ENCODE peak calls at places on chromosomes 2 and 18, in seven cellular contexts. V is IMR-90, F is right lobe of liver, Q is heart left ventricle, H is HepG2, K is HCT116, Y is A549. E is an unnamed sample. For H3K9me3, the result is how much of the 10 kb centered on the place peaks cover.

GRCh38 chr2:85257359-85258193 is 70.2 kb downstream of the TGOLN2 start:
- DNase-seq in V (peak), F (no peak), Q (peak), H (no peak), K (no peak), Y (no peak), E (no peak)

GRCh38 chr2:169109502-169110409 is 40.4 kb downstream of the DHRS9 start:
- DNase-seq in V (peak), F (peak), Q (peak), H (peak), K (peak), Y (peak), E (peak)

GRCh38 chr2:119218478-119219064 is 5.1 kb upstream of the STEAP3 start:
- DNase-seq in V (peak), F (peak), Q (peak), H (peak), K (peak), Y (no peak), E (no peak)

GRCh38 chr2:66432801-66433694 is 1.9 kb upstream of the MEIS1 start:
- DNase-seq in V (peak), F (peak), Q (peak), H (peak), K (no peak), Y (peak), E (peak)

GRCh38 chr2:173713904-173714555 is 251.1 kb downstream of the SP3 start:
- DNase-seq in V (no peak), F (no peak), Q (no peak), H (no peak), K (no peak), Y (no peak), E (no peak)

GRCh38 chr2:151860613-151861146 is 32.5 kb upstream of the ARL5A start:
- DNase-seq in V (no peak), F (no peak), Q (no peak), H (no peak), K (no peak), Y (no peak), E (no peak)

GRCh38 chr2:4354678-4355077 is 651.3 kb downstream of the DCDC2C start:
- DNase-seq in V (no peak), F (no peak), Q (no peak), H (peak), K (no peak), Y (no peak), E (no peak)

GRCh38 chr18:57644540-57644939 is 22.9 kb upstream of the NARS1 start:
- DNase-seq in V (peak), F (no peak), Q (no peak), H (no peak), K (no peak), Y (no peak), E (no peak)

GRCh38 chr2:207133862-207134519 is 31.8 kb downstream of the KLF7 start:
- DNase-seq in V (peak), F (no peak), Q (peak), H (no peak), K (no peak), Y (no peak), E (peak)

GRCh38 chr2:165245081-165245480 is 5.9 kb downstream of the SCN2A start:
- DNase-seq in V (no peak), F (no peak), Q (no peak), H (no peak), K (no peak), Y (no peak), E (no peak)

GRCh38 chr2:133530645-133531044 is 37.6 kb downstream of the NCKAP5 start:
- DNase-seq in V (no peak), F (no peak), Q (no peak), H (no peak), K (no peak), Y (no peak), E (no peak)

GRCh38 chr2:72576459-72576858 is 249.4 kb downstream of the EXOC6B start:
- DNase-seq in V (no peak), F (no peak), Q (no peak), H (no peak), K (no peak), Y (no peak), E (no peak)

GRCh38 chr2:19691892-19692291 is 209.9 kb downstream of the TTC32 start:
- DNase-seq in V (no peak), F (peak), Q (no peak), H (no peak), K (no peak), Y (no peak), E (no peak)

GRCh38 chr18:6054443-6054842 is 159.1 kb upstream of the TMEM200C start:
- DNase-seq in V (no peak), F (no peak), Q (no peak), H (no peak), K (no peak), Y (no peak), E (no peak)

GRCh38 chr2:200761168-200761715 is 50.5 kb upstream of the BZW1 start:
- DNase-seq in V (peak), F (no peak), Q (no peak), H (no peak), K (no peak), Y (no peak), E (no peak)

GRCh38 chr2:170087394-170087793 is 90.6 kb upstream of the MYO3B start:
- DNase-seq in V (peak), F (no peak), Q (no peak), H (no peak), K (no peak), Y (no peak), E (no peak)

GRCh38 chr2:70679244-70679643 is 88.8 kb downstream of the ADD2 start:
- DNase-seq in V (no peak), F (no peak), Q (no peak), H (no peak), K (no peak), Y (no peak), E (peak)

GRCh38 chr2:236237468-236238190 is 26.6 kb downstream of the ASB18 start:
- DNase-seq in V (no peak), F (no peak), Q (no peak), H (no peak), K (no peak), Y (no peak), E (no peak)

GRCh38 chr2:255195-255594 is 8.6 kb downstream of the SH3YL1 start:
- DNase-seq in V (no peak), F (no peak), Q (no peak), H (no peak), K (no peak), Y (no peak), E (no peak)

GRCh38 chr18:37575646-37576045 is 10.0 kb upstream of the CELF4 start:
- DNase-seq in V (no peak), F (no peak), Q (no peak), H (no peak), K (no peak), Y (no peak), E (no peak)

GRCh38 chr2:205766765-205767359 is 84.6 kb downstream of the NRP2 start:
- DNase-seq in V (peak), F (peak), Q (peak), H (peak), K (no peak), Y (peak), E (peak)

GRCh38 chr2:85935746-85936208 is 47.0 kb upstream of the ST3GAL5 start:
- DNase-seq in V (peak), F (no peak), Q (no peak), H (no peak), K (peak), Y (peak), E (no peak)

GRCh38 chr2:7037340-7038333 is 120.4 kb downstream of the RNF144A start:
- DNase-seq in V (peak), F (peak), Q (peak), H (peak), K (peak), Y (peak), E (peak)

GRCh38 chr2:239876241-239876947 is 148.7 kb downstream of the NDUFA10 start:
- DNase-seq in V (no peak), F (no peak), Q (no peak), H (peak), K (no peak), Y (no peak), E (no peak)

GRCh38 chr2:156321243-156321904 is 11.1 kb downstream of the NR4A2 start:
- DNase-seq in V (no peak), F (peak), Q (no peak), H (no peak), K (no peak), Y (no peak), E (no peak)

GRCh38 chr2:207504513-207505171 is 25.1 kb upstream of the CREB1 start:
- DNase-seq in V (peak), F (no peak), Q (peak), H (no peak), K (no peak), Y (no peak), E (no peak)

GRCh38 chr18:43805646-43806194 is 528.4 kb upstream of the SYT4 start:
- DNase-seq in V (no peak), F (no peak), Q (no peak), H (no peak), K (no peak), Y (no peak), E (no peak)

GRCh38 chr2:128549646-128550260 is 231.1 kb upstream of the HS6ST1 start:
- DNase-seq in V (no peak), F (no peak), Q (no peak), H (no peak), K (no peak), Y (no peak), E (peak)

GRCh38 chr2:47867205-47867604 is 39.1 kb downstream of the FBXO11 start:
- DNase-seq in V (peak), F (no peak), Q (peak), H (no peak), K (peak), Y (no peak), E (no peak)

GRCh38 chr2:28357948-28358667 is 34.5 kb upstream of the FOSL2 start:
- DNase-seq in V (no peak), F (no peak), Q (no peak), H (no peak), K (no peak), Y (no peak), E (no peak)

GRCh38 chr2:173149491-173149890 is 73.8 kb downstream of the MAP3K20 start:
- DNase-seq in V (no peak), F (no peak), Q (no peak), H (no peak), K (no peak), Y (no peak), E (no peak)

GRCh38 chr2:143873886-143874285 is 646.0 kb downstream of the ZEB2 start:
- DNase-seq in V (no peak), F (no peak), Q (no peak), H (no peak), K (no peak), Y (no peak), E (no peak)

GRCh38 chr2:69082430-69082997 is 69.5 kb downstream of the ANTXR1 start:
- DNase-seq in V (peak), F (peak), Q (peak), H (peak), K (no peak), Y (peak), E (no peak)

GRCh38 chr2:108878276-108878675 is 91.7 kb downstream of the CCDC138 start:
- DNase-seq in V (no peak), F (no peak), Q (no peak), H (no peak), K (no peak), Y (no peak), E (no peak)

GRCh38 chr2:179355881-179356280 is 91.2 kb upstream of the SESTD1 start:
- DNase-seq in V (peak), F (no peak), Q (no peak), H (no peak), K (no peak), Y (no peak), E (no peak)

GRCh38 chr2:33478968-33479691 is 2.7 kb downstream of the RASGRP3 start:
- DNase-seq in V (no peak), F (no peak), Q (peak), H (no peak), K (no peak), Y (no peak), E (no peak)

GRCh38 chr2:98355881-98356280 is 9.6 kb downstream of the CNGA3 start:
- DNase-seq in V (no peak), F (no peak), Q (no peak), H (no peak), K (no peak), Y (no peak), E (no peak)

GRCh38 chr2:48454504-48454903 is 75.5 kb upstream of the STON1 start:
- DNase-seq in V (peak), F (no peak), Q (no peak), H (no peak), K (no peak), Y (no peak), E (no peak)

GRCh38 chr2:241668839-241669238 is 17.8 kb downstream of the DTYMK start:
- DNase-seq in V (no peak), F (no peak), Q (no peak), H (no peak), K (no peak), Y (no peak), E (no peak)

GRCh38 chr2:241668354-241668753 is 18.3 kb downstream of the DTYMK start:
- DNase-seq in V (no peak), F (no peak), Q (no peak), H (no peak), K (no peak), Y (no peak), E (no peak)

GRCh38 chr2:241670333-241671110 is 16.1 kb downstream of the DTYMK start:
- DNase-seq in V (no peak), F (no peak), Q (no peak), H (no peak), K (no peak), Y (no peak), E (no peak)

GRCh38 chr2:241666627-241667400 is 19.8 kb downstream of the DTYMK start:
- DNase-seq in V (peak), F (no peak), Q (no peak), H (no peak), K (no peak), Y (no peak), E (no peak)

DNA sequence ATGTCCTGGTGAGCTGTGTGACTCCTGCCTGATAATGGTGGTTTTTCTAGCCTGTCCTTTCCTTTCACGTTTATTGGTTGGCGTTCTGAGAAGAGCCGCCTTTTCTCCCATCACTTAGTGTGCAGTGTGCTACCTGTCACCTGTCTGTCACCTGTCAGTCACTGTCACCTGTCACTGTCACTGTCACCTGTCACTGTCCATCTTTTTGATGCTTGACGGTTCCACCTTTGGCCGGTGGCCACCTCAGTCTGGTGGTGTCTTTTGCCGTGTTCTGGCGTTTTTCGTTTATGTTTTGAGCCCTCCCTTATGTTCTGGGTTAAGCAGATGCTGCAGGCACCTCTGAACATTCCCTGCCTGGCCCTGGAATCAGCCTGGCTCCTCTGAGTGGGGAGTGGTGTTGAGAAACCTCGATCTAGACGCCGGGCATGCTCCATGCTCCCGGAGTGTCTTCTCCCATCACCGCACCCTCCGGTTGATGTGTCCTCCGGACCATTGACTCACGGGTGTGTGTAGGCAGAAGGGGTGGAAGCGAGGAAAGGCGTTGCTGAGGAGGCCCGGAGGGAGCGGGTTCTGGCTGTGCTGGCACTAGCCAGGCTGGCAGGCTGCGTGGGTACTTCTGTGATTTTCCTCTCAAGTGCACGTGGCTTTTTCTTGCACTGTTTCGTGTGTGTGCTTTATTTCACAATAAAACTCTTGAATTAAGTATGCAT is 20.7 kb downstream of the DTYMK start:
- DNase-seq in V (no peak), F (no peak), Q (no peak), H (no peak), K (no peak), Y (no peak), E (no peak)
- H3K9me3 ChIP-seq in V (under half), F (under half), Q (under half), H (under half), K (under half), Y (under half), E (under half)

DNA sequence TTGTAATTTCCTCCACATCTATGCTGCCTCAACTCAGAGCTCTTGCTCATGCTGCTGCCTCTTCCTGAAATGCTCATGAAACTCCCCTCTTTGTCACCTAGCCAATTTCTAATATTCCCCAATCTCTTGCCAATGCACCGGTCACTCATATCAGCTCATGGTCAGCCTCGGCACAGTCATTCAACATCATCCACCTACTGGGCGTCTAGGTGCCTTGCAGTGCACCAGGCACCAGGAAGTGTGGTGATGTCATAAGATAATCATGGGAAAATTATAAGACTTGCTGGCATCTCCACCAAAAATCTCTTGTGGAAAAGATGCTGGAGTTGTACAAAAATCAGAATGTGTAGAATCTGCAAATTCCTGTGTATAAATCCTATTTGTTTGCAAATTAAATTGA is 52.6 kb upstream of the RAB27B start:
- DNase-seq in V (peak), F (no peak), Q (no peak), H (no peak), K (peak), Y (peak), E (no peak)
- TF ChIP-seq CTCF in V (peak), F (no peak), Q (no peak), H (no peak), K (peak), Y (peak), E (no peak)

GRCh38 chr18:51654441-51655326 is 457.2 kb upstream of the MEX3C start:
- DNase-seq in V (no peak), F (no peak), Q (no peak), H (no peak), K (no peak), Y (no peak), E (no peak)
- TF ChIP-seq POLR2A in V (no peak), F (no peak), Q (no peak), H (no peak), K (no peak), Y (no peak), E (no peak)

GRCh38 chr2:16069663-16069932 is 129.2 kb downstream of the MYCN start:
- DNase-seq in V (no peak), F (no peak), Q (no peak), H (peak), K (no peak), Y (no peak), E (no peak)
- H3K9me3 ChIP-seq in V (under half), F (under half), Q (under half), H (under half), K (under half), Y (under half), E (under half)

GRCh38 chr2:234290671-234291070 is 206.2 kb downstream of the ARL4C start:
- DNase-seq in V (no peak), F (peak), Q (peak), H (no peak), K (no peak), Y (no peak), E (peak)

GRCh38 chr2:234292955-234293228 is 204.0 kb downstream of the ARL4C start:
- DNase-seq in V (no peak), F (no peak), Q (no peak), H (no peak), K (no peak), Y (no peak), E (no peak)

GRCh38 chr2:234291765-234292204 is 205.1 kb downstream of the ARL4C start:
- DNase-seq in V (peak), F (peak), Q (peak), H (no peak), K (no peak), Y (no peak), E (no peak)

GRCh38 chr2:234292205-234292954 is 204.5 kb downstream of the ARL4C start:
- DNase-seq in V (no peak), F (no peak), Q (peak), H (no peak), K (no peak), Y (no peak), E (no peak)

GRCh38 chr2:234293973-234294372 is 202.9 kb downstream of the ARL4C start:
- DNase-seq in V (no peak), F (no peak), Q (no peak), H (no peak), K (peak), Y (no peak), E (no peak)
- TF ChIP-seq CTCF in V (peak), F (no peak), Q (no peak), H (no peak), K (peak), Y (no peak), E (no peak)

GRCh38 chr2:24083567-24084385 is 858 bp downstream of the TP53I3 start:
- DNase-seq in V (peak), F (peak), Q (no peak), H (peak), K (peak), Y (peak), E (no peak)
- TF ChIP-seq POLR2A in V (no peak), F (no peak), Q (no peak), H (peak), K (no peak), Y (peak), E (no peak)

GRCh38 chr2:45010706-45011036 is 1.4 kb upstream of the SIX2 start:
- DNase-seq in V (no peak), F (no peak), Q (no peak), H (no peak), K (no peak), Y (no peak), E (no peak)
- H3K9me3 ChIP-seq in V (under half), F (under half), Q (under half), H (under half), K (under half), Y (under half), E (under half)

E was measured in sigmoid colon.